ENCODE peak calls at places on chromosomes 7 and 10, in ten cellular contexts. One of them, this sample, is unnamed.

GRCh38 chr7:55534916-55535636 is 37.2 kb downstream of the VOPP1 start:
- DNase-seq in effector memory CD4-positive, alpha-beta T cell: no peak
- DNase-seq in GM03348: peak; percentile 23
- DNase-seq in amniotic stem cell: no peak
- DNase-seq in left cardiac atrium: no peak
- DNase-seq in stimulated activated CD4-positive, alpha-beta T cell treated with anti-CD3 and anti-CD28 coated beads, Interleukin-1b, Interleukin-23, amount 100 ng/mL, for 1 hour: no peak
- DNase-seq in NCI-H345: no peak
- DNase-seq in Right ventricle myocardium inferior: no peak
- DNase-seq in NCI-H1930: no peak
- DNase-seq in bronchial epithelial cell: no peak
- DNase-seq in this sample: no peak

GRCh38 chr10:100670828-100671479 is 74.4 kb upstream of the PAX2 start:
- DNase-seq in effector memory CD4-positive, alpha-beta T cell: peak; percentile 38
- DNase-seq in GM03348: peak; percentile 81
- DNase-seq in amniotic stem cell: no peak
- DNase-seq in left cardiac atrium: peak; percentile 47
- DNase-seq in stimulated activated CD4-positive, alpha-beta T cell treated with anti-CD3 and anti-CD28 coated beads, Interleukin-1b, Interleukin-23, amount 100 ng/mL, for 1 hour: peak; percentile 49
- DNase-seq in NCI-H345: no peak
- DNase-seq in Right ventricle myocardium inferior: no peak
- DNase-seq in NCI-H1930: no peak
- DNase-seq in bronchial epithelial cell: no peak
- DNase-seq in this sample: no peak

GRCh38 chr7:150322114-150322832 is 882 bp upstream of the LRRC61 start:
- DNase-seq in effector memory CD4-positive, alpha-beta T cell: no peak
- DNase-seq in GM03348: no peak
- DNase-seq in amniotic stem cell: no peak
- DNase-seq in left cardiac atrium: no peak
- DNase-seq in stimulated activated CD4-positive, alpha-beta T cell treated with anti-CD3 and anti-CD28 coated beads, Interleukin-1b, Interleukin-23, amount 100 ng/mL, for 1 hour: peak; percentile 38
- DNase-seq in NCI-H345: no peak
- DNase-seq in Right ventricle myocardium inferior: no peak
- DNase-seq in NCI-H1930: no peak
- DNase-seq in bronchial epithelial cell: no peak
- DNase-seq in this sample: no peak

GRCh38 chr7:1667566-1668485 is 2.3 kb upstream of the ELFN1 start:
- DNase-seq in effector memory CD4-positive, alpha-beta T cell: no peak
- DNase-seq in GM03348: no peak
- DNase-seq in amniotic stem cell: no peak
- DNase-seq in left cardiac atrium: peak; percentile 34
- DNase-seq in stimulated activated CD4-positive, alpha-beta T cell treated with anti-CD3 and anti-CD28 coated beads, Interleukin-1b, Interleukin-23, amount 100 ng/mL, for 1 hour: no peak
- DNase-seq in NCI-H345: no peak
- DNase-seq in Right ventricle myocardium inferior: peak; percentile 59
- DNase-seq in NCI-H1930: no peak
- DNase-seq in bronchial epithelial cell: no peak
- DNase-seq in this sample: no peak

GRCh38 chr10:68938117-68938516 is 17.9 kb upstream of the DDX21 start:
- DNase-seq in effector memory CD4-positive, alpha-beta T cell: no peak
- DNase-seq in GM03348: no peak
- DNase-seq in amniotic stem cell: no peak
- DNase-seq in left cardiac atrium: no peak
- DNase-seq in stimulated activated CD4-positive, alpha-beta T cell treated with anti-CD3 and anti-CD28 coated beads, Interleukin-1b, Interleukin-23, amount 100 ng/mL, for 1 hour: no peak
- DNase-seq in NCI-H345: no peak
- DNase-seq in Right ventricle myocardium inferior: no peak
- DNase-seq in NCI-H1930: no peak
- DNase-seq in bronchial epithelial cell: no peak
- DNase-seq in this sample: no peak

GRCh38 chr7:44072364-44073231 is 7.2 kb upstream of the PGAM2 start:
- DNase-seq in effector memory CD4-positive, alpha-beta T cell: peak; percentile 6
- DNase-seq in GM03348: peak; percentile 88
- DNase-seq in amniotic stem cell: peak; percentile 93
- DNase-seq in left cardiac atrium: peak; percentile 91
- DNase-seq in stimulated activated CD4-positive, alpha-beta T cell treated with anti-CD3 and anti-CD28 coated beads, Interleukin-1b, Interleukin-23, amount 100 ng/mL, for 1 hour: no peak
- DNase-seq in NCI-H345: peak; percentile 39
- DNase-seq in Right ventricle myocardium inferior: peak; percentile 87
- DNase-seq in NCI-H1930: peak; percentile 27
- DNase-seq in bronchial epithelial cell: peak; percentile 86
- DNase-seq in this sample: no peak

GRCh38 chr10:78707745-78708144 is 361.0 kb upstream of the ZMIZ1 start:
- DNase-seq in effector memory CD4-positive, alpha-beta T cell: no peak
- DNase-seq in GM03348: no peak
- DNase-seq in amniotic stem cell: no peak
- DNase-seq in left cardiac atrium: no peak
- DNase-seq in stimulated activated CD4-positive, alpha-beta T cell treated with anti-CD3 and anti-CD28 coated beads, Interleukin-1b, Interleukin-23, amount 100 ng/mL, for 1 hour: no peak
- DNase-seq in NCI-H345: no peak
- DNase-seq in Right ventricle myocardium inferior: no peak
- DNase-seq in NCI-H1930: no peak
- DNase-seq in bronchial epithelial cell: peak; percentile 72
- DNase-seq in this sample: no peak

GRCh38 chr7:123748171-123748733 is 551 bp downstream of the WASL start:
- DNase-seq in effector memory CD4-positive, alpha-beta T cell: peak; percentile 20
- DNase-seq in GM03348: peak; percentile 72
- DNase-seq in amniotic stem cell: no peak
- DNase-seq in left cardiac atrium: peak; percentile 57
- DNase-seq in stimulated activated CD4-positive, alpha-beta T cell treated with anti-CD3 and anti-CD28 coated beads, Interleukin-1b, Interleukin-23, amount 100 ng/mL, for 1 hour: peak; percentile 2
- DNase-seq in NCI-H345: peak; percentile 25
- DNase-seq in Right ventricle myocardium inferior: peak; percentile 80
- DNase-seq in NCI-H1930: no peak
- DNase-seq in bronchial epithelial cell: no peak
- DNase-seq in this sample: no peak

GRCh38 chr10:3959370-3960266 is 174.6 kb upstream of the KLF6 start:
- DNase-seq in effector memory CD4-positive, alpha-beta T cell: no peak
- DNase-seq in GM03348: no peak
- DNase-seq in amniotic stem cell: no peak
- DNase-seq in left cardiac atrium: no peak
- DNase-seq in stimulated activated CD4-positive, alpha-beta T cell treated with anti-CD3 and anti-CD28 coated beads, Interleukin-1b, Interleukin-23, amount 100 ng/mL, for 1 hour: no peak
- DNase-seq in NCI-H345: no peak
- DNase-seq in Right ventricle myocardium inferior: no peak
- DNase-seq in NCI-H1930: no peak
- DNase-seq in bronchial epithelial cell: no peak
- DNase-seq in this sample: no peak

GRCh38 chr10:99682752-99683151 is 23.4 kb downstream of the ENTPD7 start:
- DNase-seq in effector memory CD4-positive, alpha-beta T cell: no peak
- DNase-seq in GM03348: no peak
- DNase-seq in amniotic stem cell: no peak
- DNase-seq in left cardiac atrium: no peak
- DNase-seq in stimulated activated CD4-positive, alpha-beta T cell treated with anti-CD3 and anti-CD28 coated beads, Interleukin-1b, Interleukin-23, amount 100 ng/mL, for 1 hour: no peak
- DNase-seq in NCI-H345: no peak
- DNase-seq in Right ventricle myocardium inferior: no peak
- DNase-seq in NCI-H1930: no peak
- DNase-seq in bronchial epithelial cell: peak; percentile 52
- DNase-seq in this sample: no peak

GRCh38 chr7:33487998-33488682 is 358.8 kb downstream of the BBS9 start:
- DNase-seq in effector memory CD4-positive, alpha-beta T cell: no peak
- DNase-seq in GM03348: no peak
- DNase-seq in amniotic stem cell: no peak
- DNase-seq in left cardiac atrium: no peak
- DNase-seq in stimulated activated CD4-positive, alpha-beta T cell treated with anti-CD3 and anti-CD28 coated beads, Interleukin-1b, Interleukin-23, amount 100 ng/mL, for 1 hour: no peak
- DNase-seq in NCI-H345: no peak
- DNase-seq in Right ventricle myocardium inferior: no peak
- DNase-seq in NCI-H1930: no peak
- DNase-seq in bronchial epithelial cell: no peak
- DNase-seq in this sample: no peak

This sample was measured in NCI-H774.